ENCODE peak calls at places on chromosomes 16 and 17, in six cellular contexts. G, T, H, P, X and F are unnamed samples.

GRCh38 chr17:18187816-18188761 is 4.5 kb downstream of the ALKBH5 start:
- DNase-seq in H (no peak), G (peak), X (no peak), T (no peak), P (no peak), F (no peak)

GRCh38 chr17:10729334-10730193 is at the start of gene TMEM220:
- DNase-seq in T (peak), P (peak), H (peak), X (peak), G (peak), F (peak)

GRCh38 chr16:89700649-89701424 is 668 bp downstream of the SPATA2L start:
- DNase-seq in P (peak), H (peak), G (peak), X (no peak), T (peak), F (peak)

GRCh38 chr17:6023452-6023851 is 46.7 kb upstream of the WSCD1 start:
- DNase-seq in T (no peak), X (no peak), H (no peak), P (peak), G (no peak), F (no peak)

GRCh38 chr16:82195917-82196494 is 26.0 kb upstream of the MPHOSPH6 start:
- DNase-seq in T (no peak), G (no peak), H (no peak), X (no peak), P (no peak), F (no peak)

GRCh38 chr16:83215417-83216001 is 588.7 kb downstream of the CDH13 start:
- DNase-seq in H (peak), P (peak), G (peak), T (peak), X (no peak), F (no peak)

GRCh38 chr17:73231363-73231762 is 30.3 kb downstream of the CPSF4L start:
- DNase-seq in T (no peak), H (no peak), P (no peak), G (no peak), X (no peak), F (no peak)

GRCh38 chr17:7019406-7019805 is 3.4 kb upstream of the BCL6B start:
- DNase-seq in G (no peak), T (no peak), X (no peak), H (no peak), P (peak), F (no peak)

GRCh38 chr17:64781394-64781793 is 119.3 kb upstream of the SMURF2 start:
- DNase-seq in P (peak), H (peak), T (peak), G (peak), X (no peak), F (peak)

GRCh38 chr16:24102120-24102740 is 153.9 kb upstream of the CACNG3 start:
- DNase-seq in H (no peak), X (no peak), G (no peak), P (peak), T (no peak), F (no peak)

GRCh38 chr16:19520861-19521331 is 1.0 kb downstream of the GDE1 start:
- DNase-seq in P (no peak), T (no peak), H (peak), X (no peak), G (peak), F (no peak)

GRCh38 chr16:89994389-89994720 is 24.9 kb downstream of the DBNDD1 start:
- DNase-seq in X (no peak), G (no peak), P (no peak), T (no peak), H (no peak), F (no peak)

GRCh38 chr17:12859520-12859919 is 70.2 kb downstream of the ARHGAP44 start:
- DNase-seq in H (no peak), T (no peak), X (no peak), G (no peak), P (no peak), F (no peak)

GRCh38 chr16:27665881-27666280 is 115.9 kb downstream of the KATNIP start:
- DNase-seq in G (no peak), P (no peak), H (no peak), X (no peak), T (no peak), F (no peak)

GRCh38 chr17:2138768-2139167 is 83.9 kb downstream of the HIC1 start:
- DNase-seq in G (no peak), P (peak), H (no peak), X (no peak), T (no peak), F (peak)

GRCh38 chr16:17342031-17342430 is 128.7 kb downstream of the XYLT1 start:
- DNase-seq in P (no peak), H (no peak), T (no peak), X (no peak), G (no peak), F (no peak)

GRCh38 chr17:39105705-39106104 is 45.7 kb downstream of the PLXDC1 start:
- DNase-seq in G (no peak), H (no peak), P (no peak), X (no peak), T (no peak), F (no peak)

GRCh38 chr16:79317521-79317920 is 283.0 kb downstream of the MAF start:
- DNase-seq in T (no peak), P (peak), X (no peak), G (no peak), H (no peak), F (no peak)

GRCh38 chr16:1054660-1055556 is 17.6 kb upstream of the SSTR5 start:
- DNase-seq in H (peak), X (peak), T (peak), G (no peak), P (peak), F (no peak)

GRCh38 chr16:75306102-75306762 is 54.8 kb upstream of the BCAR1 start:
- DNase-seq in T (no peak), H (peak), P (no peak), X (no peak), G (peak), F (no peak)

GRCh38 chr16:85036398-85037049 is 8.9 kb downstream of the KIAA0513 start:
- DNase-seq in G (no peak), T (no peak), H (no peak), P (no peak), X (no peak), F (no peak)

GRCh38 chr16:24778676-24779075 is 49.2 kb downstream of the TNRC6A start:
- DNase-seq in P (no peak), G (no peak), H (no peak), T (no peak), X (no peak), F (no peak)

GRCh38 chr17:45287526-45288264 is 25.8 kb upstream of the SPATA32 start:
- DNase-seq in T (no peak), P (no peak), H (no peak), G (no peak), X (no peak), F (no peak)

GRCh38 chr16:3266873-3267537 is 10.6 kb upstream of the MEFV start:
- DNase-seq in G (peak), X (no peak), P (peak), H (no peak), T (peak), F (no peak)

GRCh38 chr17:79558573-79558900 is 52.3 kb downstream of the RBFOX3 start:
- DNase-seq in X (no peak), P (no peak), G (no peak), H (no peak), T (no peak), F (no peak)

GRCh38 chr16:52953215-52953614 is 99.5 kb downstream of the CHD9NB start:
- DNase-seq in H (peak), T (no peak), X (no peak), P (no peak), G (no peak), F (no peak)

GRCh38 chr17:29158515-29159275 is 21.5 kb downstream of the MYO18A start:
- DNase-seq in P (peak), X (no peak), G (no peak), T (no peak), H (no peak), F (no peak)

GRCh38 chr16:61432421-61432820 is 603.8 kb downstream of the CDH8 start:
- DNase-seq in T (peak), P (no peak), X (no peak), H (no peak), G (peak), F (no peak)
- TF ChIP-seq CTCF in T (peak), P (peak), X (no peak), H (no peak), G (no peak), F (no peak)

DNA sequence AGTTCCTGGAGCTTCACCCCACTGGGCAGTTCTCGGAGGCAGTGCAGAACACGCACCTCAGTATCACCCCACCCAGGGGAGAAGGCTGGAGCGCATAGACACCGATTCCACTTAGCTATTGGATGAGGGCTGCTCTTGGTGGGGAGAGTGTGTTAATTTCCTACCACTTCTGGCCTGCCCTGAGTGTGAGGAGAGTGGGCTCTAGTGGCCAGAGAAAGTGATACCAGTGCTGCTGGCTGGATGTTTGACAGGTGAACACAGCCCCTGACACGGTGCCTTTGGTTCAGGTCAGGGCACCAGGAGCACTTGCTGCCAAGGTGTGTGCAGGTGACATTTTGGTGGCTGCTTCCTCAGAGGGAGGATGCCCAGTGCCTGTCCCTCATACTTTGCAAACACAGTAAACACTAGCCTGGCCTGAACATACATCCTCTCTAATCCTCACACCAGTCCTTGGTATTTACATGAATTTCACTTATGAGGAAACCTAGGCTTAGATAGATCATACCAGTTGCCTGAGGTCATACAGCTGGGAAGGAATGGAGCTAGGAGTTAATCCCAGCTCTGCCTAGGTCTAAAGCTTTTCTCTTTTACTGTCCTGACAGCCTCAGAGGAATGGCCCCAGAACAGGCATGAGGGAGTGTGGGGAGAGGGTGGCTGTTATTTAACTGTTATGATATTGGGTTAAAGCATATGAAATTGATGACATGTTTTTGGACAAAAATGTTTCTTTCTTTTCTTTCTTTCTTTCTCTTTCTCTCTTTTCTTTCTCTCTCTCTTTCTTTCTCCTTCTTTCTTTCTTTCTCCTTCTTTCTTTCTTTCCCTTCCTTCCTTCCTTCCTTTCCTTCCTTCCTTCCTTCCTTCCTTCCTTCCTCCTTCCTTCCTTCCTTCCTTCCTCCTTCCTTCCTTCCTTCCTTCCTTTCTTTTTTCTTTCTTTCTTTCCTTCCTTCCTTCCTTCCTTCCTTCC is 21.0 kb upstream of the ITGAX start:
- DNase-seq in G (peak), P (peak), H (peak), X (no peak), T (peak), F (no peak)
- TF ChIP-seq CTCF in G (peak), P (peak), H (peak), X (no peak), T (peak), F (peak)

GRCh38 chr17:51860934-51861561 is 297.5 kb downstream of the CA10 start:
- DNase-seq in H (peak), T (peak), P (peak), G (peak), X (no peak), F (no peak)
- TF ChIP-seq CTCF in H (peak), T (peak), P (peak), G (peak), X (peak), F (no peak)

GRCh38 chr17:80593171-80593570 is 48.5 kb downstream of the RPTOR start:
- DNase-seq in P (no peak), G (no peak), X (no peak), H (no peak), T (no peak), F (no peak)
- TF ChIP-seq CTCF in P (no peak), G (no peak), X (no peak), H (no peak), T (no peak), F (no peak)